ENCODE peak calls at places on chromosomes 2 and 18, in four cellular contexts. E is epithelial cell of esophagus, Z is foreskin fibroblast, W is A549. L is an unnamed sample.

GRCh38 chr2:122056853-122057252 is 301.4 kb downstream of the TSN start:
- DNase-seq in Z (no peak), W (no peak), E (no peak), L (no peak)

GRCh38 chr18:37521500-37522465 is 43.8 kb downstream of the CELF4 start:
- DNase-seq in W (no peak), Z (no peak), E (no peak), L (no peak)

GRCh38 chr2:150081775-150082517 is 405.5 kb downstream of the RND3 start:
- DNase-seq in Z (peak), W (no peak), E (peak), L (peak)

GRCh38 chr18:41862921-41863320 is 92.1 kb upstream of the PIK3C3 start:
- DNase-seq in E (no peak), W (no peak), Z (no peak), L (no peak)

GRCh38 chr2:210445116-210445707 is 31.3 kb downstream of the LANCL1 start:
- DNase-seq in Z (peak), W (peak), E (peak), L (peak)

GRCh38 chr2:109659356-109660045 is 45.3 kb downstream of the SOWAHC start:
- DNase-seq in E (no peak), W (no peak), Z (no peak), L (no peak)

GRCh38 chr2:176814740-176815367 is 397.7 kb upstream of the HNRNPA3 start:
- DNase-seq in Z (peak), W (peak), E (peak), L (peak)

GRCh38 chr2:128396500-128396891 is 77.8 kb upstream of the HS6ST1 start:
- DNase-seq in W (no peak), Z (no peak), E (peak), L (peak)

GRCh38 chr2:135473567-135473966 is 57.5 kb downstream of the ZRANB3 start:
- DNase-seq in E (peak), Z (peak), W (peak), L (peak)

GRCh38 chr2:133871810-133872209 is 303.5 kb upstream of the NCKAP5 start:
- DNase-seq in Z (no peak), E (peak), W (no peak), L (peak)

GRCh38 chr2:8479298-8479697 is 202.6 kb upstream of the ID2 start:
- DNase-seq in W (no peak), Z (no peak), E (no peak), L (no peak)

GRCh38 chr2:192007819-192008218 is 160.9 kb upstream of the CAVIN2 start:
- DNase-seq in W (no peak), Z (peak), E (peak), L (no peak)

GRCh38 chr2:2328847-2329246 is 2.2 kb downstream of the MYT1L start:
- DNase-seq in E (peak), W (no peak), Z (no peak), L (peak)

GRCh38 chr18:56937874-56938273 is 209.0 kb upstream of the BOD1L2 start:
- DNase-seq in Z (peak), W (no peak), E (no peak), L (no peak)

GRCh38 chr2:231099918-231100317 is 24.9 kb downstream of the HTR2B start:
- DNase-seq in E (no peak), Z (no peak), W (peak), L (no peak)

GRCh38 chr2:113079123-113079522 is 11.4 kb downstream of the IL1F10 start:
- DNase-seq in E (peak), W (no peak), Z (no peak), L (no peak)

GRCh38 chr2:47046271-47046670 is 108.8 kb downstream of the STPG4 start:
- DNase-seq in Z (no peak), E (no peak), W (no peak), L (no peak)

GRCh38 chr2:127423476-127423840 is 5.2 kb downstream of the PROC start:
- DNase-seq in W (no peak), Z (peak), E (peak), L (peak)

GRCh38 chr18:58205087-58205779 is 161.2 kb downstream of the NEDD4L start:
- DNase-seq in W (no peak), Z (peak), E (peak), L (peak)

GRCh38 chr18:49691177-49691608 is 122.1 kb downstream of the ACAA2 start:
- DNase-seq in E (peak), Z (peak), W (peak), L (peak)

GRCh38 chr2:105750735-105751134 is 6.0 kb downstream of the NCK2 start:
- DNase-seq in E (no peak), W (no peak), Z (no peak), L (no peak)

GRCh38 chr2:112465373-112465772 is 16.6 kb upstream of the TTL start:
- DNase-seq in E (peak), Z (peak), W (peak), L (peak)

GRCh38 chr2:131521961-131522781 is 5.5 kb upstream of the CCDC74A start:
- DNase-seq in E (no peak), W (no peak), Z (no peak), L (no peak)

GRCh38 chr2:62526531-62527381 is 20.8 kb upstream of the TMEM17 start:
- DNase-seq in Z (no peak), E (no peak), W (no peak), L (no peak)

GRCh38 chr2:182625814-182626213 is 90.2 kb upstream of the DNAJC10 start:
- DNase-seq in Z (no peak), E (peak), W (no peak), L (peak)

GRCh38 chr2:138238908-138239307 is 262.7 kb upstream of the SPOPL start:
- DNase-seq in W (no peak), Z (no peak), E (no peak), L (no peak)

GRCh38 chr18:525066-525797 is 24.7 kb upstream of the COLEC12 start:
- DNase-seq in W (no peak), Z (peak), E (no peak), L (peak)

GRCh38 chr2:60119778-60120177 is 433.7 kb downstream of the BCL11A start:
- DNase-seq in W (no peak), Z (no peak), E (peak), L (peak)

GRCh38 chr2:200618590-200619021 is 32.8 kb downstream of the AOX1 start:
- DNase-seq in E (peak), Z (peak), W (peak), L (peak)

GRCh38 chr2:143429932-143430331 is 300.7 kb downstream of the ARHGAP15 start:
- DNase-seq in E (peak), W (no peak), Z (peak), L (peak)

GRCh38 chr2:65639156-65639876 is 206.9 kb upstream of the SPRED2 start:
- DNase-seq in Z (peak), W (no peak), E (peak), L (peak)

GRCh38 chr2:240917684-240918257 is 11.6 kb downstream of the CROCC2 start:
- DNase-seq in E (no peak), Z (peak), W (no peak), L (no peak)

DNA sequence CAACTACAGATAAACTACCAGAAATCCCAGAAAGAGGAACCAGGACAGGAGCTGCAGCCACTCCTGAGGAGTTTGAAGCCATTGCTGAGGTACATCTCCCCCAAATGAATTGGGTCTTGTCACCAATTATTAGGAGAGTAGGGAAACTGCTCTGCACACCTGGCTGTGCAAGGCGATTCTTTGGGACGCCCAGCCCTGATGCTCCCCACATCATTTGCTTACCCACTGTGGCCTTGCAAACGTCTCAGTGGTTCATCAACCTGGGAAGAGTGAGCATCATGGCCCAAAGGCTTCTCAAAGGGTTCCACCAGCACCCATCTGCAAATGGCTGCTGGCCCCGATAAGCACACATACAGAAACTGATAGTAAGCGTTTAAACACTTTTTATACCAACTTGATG is 21.8 kb upstream of the DCDC2C start:
- DNase-seq in Z (no peak), E (no peak), W (no peak), L (no peak)
- H3K4me3 ChIP-seq in Z (no peak), E (no peak), W (no peak), L (no peak)

DNA sequence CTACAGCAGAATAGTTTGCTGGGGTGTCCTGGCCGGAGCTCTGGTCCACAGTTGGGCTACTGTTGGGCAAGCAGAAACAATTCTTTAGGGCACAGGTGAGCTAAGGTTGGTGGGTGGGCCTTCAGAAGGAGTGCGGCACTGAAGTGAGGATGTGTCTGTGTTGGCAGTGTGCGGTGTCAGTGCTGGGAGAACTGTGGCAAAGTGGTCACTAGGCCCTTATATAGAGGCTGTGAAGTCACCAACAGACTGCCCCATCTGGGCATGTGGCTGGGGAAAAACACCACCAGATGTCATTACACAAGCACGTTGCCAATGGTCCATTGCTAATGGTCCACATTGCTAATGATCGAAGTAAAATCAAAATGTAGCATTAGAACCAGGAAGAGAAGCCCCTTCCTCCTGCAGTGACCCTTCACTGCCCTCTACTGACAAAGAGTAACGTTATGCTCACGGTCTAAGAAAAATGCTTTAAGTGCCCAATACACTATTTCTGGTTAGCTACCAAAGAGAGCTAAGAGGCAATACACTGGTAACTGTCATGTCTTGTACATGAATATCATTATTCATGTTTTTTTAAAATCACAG is 21.3 kb downstream of the SCN1A start:
- DNase-seq in Z (peak), W (peak), E (no peak), L (peak)
- TF ChIP-seq CTCF in Z (no peak), W (peak), E (no peak), L (peak)

DNA sequence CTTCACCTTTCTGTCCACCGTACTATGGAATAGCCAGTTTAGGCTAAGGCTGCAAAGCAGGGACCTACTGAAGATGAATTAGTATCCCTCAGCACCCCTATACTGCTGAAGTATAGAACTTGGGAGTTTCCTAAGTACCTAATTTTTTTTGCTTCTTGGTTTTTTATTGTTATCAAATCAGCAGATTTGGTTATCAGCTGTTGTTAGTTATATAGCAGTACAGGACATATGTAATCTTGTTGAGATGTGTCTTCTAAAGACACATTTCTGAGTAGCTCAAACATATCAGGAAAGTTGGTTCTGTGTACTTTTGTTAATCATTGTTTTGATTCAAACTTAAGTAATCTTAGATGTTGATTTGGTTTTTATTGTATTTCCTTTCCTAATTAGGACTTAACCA is 5.2 kb downstream of the MYL12A start:
- DNase-seq in E (no peak), Z (no peak), W (no peak), L (no peak)
- H3K4me3 ChIP-seq in E (no peak), Z (no peak), W (no peak), L (no peak)

GRCh38 chr2:80252294-80252986 is 52.1 kb downstream of the LRRTM1 start:
- DNase-seq in E (peak), Z (no peak), W (no peak), L (no peak)

GRCh38 chr2:80258321-80258720 is 46.2 kb downstream of the LRRTM1 start:
- DNase-seq in E (no peak), W (no peak), Z (no peak), L (no peak)

GRCh38 chr2:80258793-80259192 is 45.8 kb downstream of the LRRTM1 start:
- DNase-seq in E (no peak), Z (no peak), W (no peak), L (no peak)

GRCh38 chr2:80259292-80259691 is 45.3 kb downstream of the LRRTM1 start:
- DNase-seq in E (no peak), W (no peak), Z (no peak), L (no peak)

DNA sequence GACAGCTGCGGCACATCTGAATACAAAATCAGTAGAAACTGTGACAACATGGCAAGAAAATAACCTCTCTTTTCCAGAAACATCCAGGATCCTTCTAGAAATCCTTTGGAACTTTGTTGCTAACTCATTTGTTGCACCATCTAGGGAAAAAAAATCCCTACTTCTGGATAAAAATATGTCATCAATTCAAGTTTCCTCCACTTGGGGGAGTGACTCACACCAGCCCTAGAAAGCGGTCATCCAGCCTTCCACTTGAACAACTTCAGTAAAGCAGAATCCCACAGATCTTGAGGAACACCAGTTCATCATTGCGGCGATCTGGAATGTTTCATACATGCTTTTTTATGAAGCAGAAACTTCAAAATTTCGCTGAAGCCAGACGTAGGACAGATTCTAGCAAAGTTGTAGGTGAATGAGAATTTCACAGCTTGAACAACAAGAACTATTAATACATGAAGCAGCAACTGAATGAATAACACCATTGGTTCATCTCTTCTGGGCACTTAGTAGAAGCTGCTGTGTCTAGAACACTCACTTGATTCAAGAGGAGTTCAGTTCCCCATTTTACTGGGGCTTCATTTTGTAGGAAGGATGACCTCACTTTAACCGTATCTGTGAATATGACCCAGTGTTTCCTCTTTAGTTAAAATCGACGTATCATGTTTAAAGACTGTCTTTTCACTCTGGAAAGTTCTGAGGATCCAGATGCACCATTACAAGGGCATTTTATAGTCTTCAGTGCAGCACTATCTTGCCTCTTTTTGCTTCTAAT is 48.0 kb downstream of the LRRTM1 start:
- DNase-seq in E (peak), Z (peak), W (peak), L (peak)
- TF ChIP-seq CTCF in E (peak), Z (peak), W (no peak), L (no peak)

DNA sequence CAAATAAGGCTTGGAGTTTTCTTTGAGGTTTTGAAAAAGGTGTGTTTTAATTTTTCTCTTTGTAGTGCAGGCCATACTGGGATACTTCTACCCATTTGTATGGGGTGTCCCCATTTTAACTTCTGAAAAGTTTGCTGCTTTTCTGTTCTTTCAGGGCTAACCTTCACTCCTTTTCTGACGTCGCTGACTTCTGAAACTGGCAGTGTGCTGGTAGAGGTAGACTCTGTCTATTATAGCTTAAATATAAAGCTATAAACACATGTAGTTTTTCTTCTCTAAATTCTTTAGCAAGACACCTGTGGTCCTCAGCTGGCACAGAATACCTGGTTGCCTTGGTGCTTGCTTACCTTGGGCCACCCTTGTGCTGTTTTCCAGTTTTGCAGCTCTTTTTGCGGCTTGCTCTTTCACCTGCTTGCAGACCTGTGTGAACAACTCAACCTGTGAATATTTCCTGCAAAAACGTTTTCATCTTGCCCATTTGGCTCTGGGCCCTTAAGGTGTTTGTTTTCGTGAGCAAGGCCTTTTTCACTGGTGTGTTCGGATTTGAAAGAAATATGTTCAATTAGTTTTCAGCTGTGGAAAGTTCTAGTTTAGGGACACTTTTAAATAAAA is 42.2 kb downstream of the PHLPP1 start:
- DNase-seq in W (no peak), Z (no peak), E (peak), L (peak)
- H3K4me3 ChIP-seq in W (no peak), Z (no peak), E (no peak), L (no peak)